ENCODE peak calls at places on chromosomes 3 and 15, in six cellular contexts. Y, M, R, B, C and A are unnamed samples.

GRCh38 chr15:60835974-60836373 is 357.0 kb upstream of the ICE2 start:
- DNase-seq in Y (no peak), M (no peak), R (no peak), B (no peak), C (peak; percentile 67), A (no peak)

GRCh38 chr15:44715142-44715796 is 4.0 kb downstream of the B2M start:
- DNase-seq in Y (no peak), M (no peak), R (no peak), B (no peak), C (no peak), A (no peak)

GRCh38 chr15:41852736-41853135 is 14.1 kb downstream of the PLA2G4B start:
- DNase-seq in Y (no peak), M (no peak), R (no peak), B (no peak), C (no peak), A (no peak)

GRCh38 chr3:138097192-138097829 is 18.1 kb downstream of the DZIP1L start:
- DNase-seq in Y (no peak), M (no peak), R (no peak), B (no peak), C (no peak), A (no peak)

GRCh38 chr3:87173071-87173470 is 54.0 kb upstream of the CHMP2B start:
- DNase-seq in Y (no peak), M (peak; percentile 16), R (no peak), B (no peak), C (no peak), A (no peak)

GRCh38 chr3:102020670-102021069 is 171.4 kb downstream of the NFKBIZ start:
- DNase-seq in Y (no peak), M (no peak), R (no peak), B (no peak), C (no peak), A (no peak)

GRCh38 chr15:96323250-96324162 is 7.0 kb upstream of the NR2F2 start:
- DNase-seq in Y (no peak), M (no peak), R (no peak), B (no peak), C (peak; percentile 14), A (no peak)

GRCh38 chr3:61417352-61417751 is 144.0 kb upstream of the PTPRG start:
- DNase-seq in Y (no peak), M (peak; percentile 10), R (no peak), B (no peak), C (no peak), A (no peak)

GRCh38 chr15:63506537-63507035 is 2.2 kb downstream of the USP3 start:
- DNase-seq in Y (no peak), M (peak; percentile 50), R (no peak), B (no peak), C (peak; percentile 44), A (no peak)

GRCh38 chr15:92569778-92570177 is 85.8 kb downstream of the FAM174B start:
- DNase-seq in Y (no peak), M (no peak), R (no peak), B (no peak), C (no peak), A (no peak)

GRCh38 chr3:59237121-59237520 is 187.3 kb upstream of the CFAP20DC start:
- DNase-seq in Y (no peak), M (no peak), R (no peak), B (no peak), C (no peak), A (no peak)

GRCh38 chr3:42118762-42119361 is 27.7 kb downstream of the TRAK1 start:
- DNase-seq in Y (no peak), M (peak; percentile 47), R (no peak), B (peak; percentile 88), C (peak; percentile 44), A (no peak)

GRCh38 chr3:44066806-44067205 is 174.9 kb upstream of the TOPAZ1 start:
- DNase-seq in Y (no peak), M (no peak), R (no peak), B (no peak), C (no peak), A (no peak)

GRCh38 chr3:173912126-173912525 is 514.6 kb downstream of the NLGN1 start:
- DNase-seq in Y (no peak), M (peak; percentile 16), R (no peak), B (no peak), C (no peak), A (no peak)

GRCh38 chr15:78909791-78910228 is 35.0 kb downstream of the CTSH start:
- DNase-seq in Y (no peak), M (peak; percentile 34), R (no peak), B (no peak), C (peak; percentile 64), A (no peak)

GRCh38 chr15:101325263-101326025 is 30.4 kb upstream of the SNRPA1 start:
- DNase-seq in Y (no peak), M (no peak), R (no peak), B (peak; percentile 83), C (no peak), A (no peak)

GRCh38 chr15:89367485-89368451 is 33.1 kb upstream of the POLG start:
- DNase-seq in Y (no peak), M (no peak), R (peak; percentile 27), B (peak; percentile 97), C (no peak), A (peak; percentile 77)

GRCh38 chr3:24365168-24365567 is 129.5 kb downstream of the THRB start:
- DNase-seq in Y (peak; percentile 68), M (peak; percentile 94), R (no peak), B (peak; percentile 66), C (peak; percentile 85), A (no peak)

GRCh38 chr3:45188714-45189659 is 37.1 kb downstream of the TMEM158 start:
- DNase-seq in Y (no peak), M (no peak), R (no peak), B (no peak), C (peak; percentile 19), A (no peak)

GRCh38 chr15:30073915-30074314 is 8.8 kb upstream of the GOLGA8J start:
- DNase-seq in Y (no peak), M (no peak), R (no peak), B (no peak), C (no peak), A (no peak)

GRCh38 chr3:9779721-9780450 is 10.1 kb upstream of the CAMK1 start:
- DNase-seq in Y (no peak), M (no peak), R (no peak), B (peak; percentile 77), C (no peak), A (peak; percentile 56)

GRCh38 chr15:91885714-91886265 is 32.3 kb downstream of the SLCO3A1 start:
- DNase-seq in Y (peak; percentile 27), M (no peak), R (no peak), B (no peak), C (no peak), A (no peak)

GRCh38 chr3:42502429-42503250 is at the start of gene VIPR1:
- DNase-seq in Y (peak; percentile 58), M (no peak), R (peak; percentile 50), B (peak; percentile 98), C (peak; percentile 38), A (peak; percentile 77)

GRCh38 chr3:58719684-58720083 is 53.1 kb upstream of the FAM3D start:
- DNase-seq in Y (no peak), M (peak; percentile 17), R (no peak), B (no peak), C (no peak), A (no peak)

GRCh38 chr3:15502616-15503015 is 18.9 kb downstream of the COLQ start:
- DNase-seq in Y (no peak), M (no peak), R (no peak), B (no peak), C (no peak), A (no peak)

GRCh38 chr15:70528270-70528706 is 235.1 kb downstream of the UACA start:
- DNase-seq in Y (no peak), M (peak; percentile 86), R (no peak), B (no peak), C (peak; percentile 83), A (no peak)

GRCh38 chr3:42229266-42229941 is 36.6 kb downstream of the CCK start:
- DNase-seq in Y (no peak), M (no peak), R (no peak), B (peak; percentile 82), C (no peak), A (no peak)